ENCODE peak calls at places on chromosome 17, in seven cellular contexts. F is A549, I is dorsolateral prefrontal cortex, X is stomach, D is substantia nigra, H is lung, R is HCT116. B is an unnamed sample.

GRCh38 chr17:40555296-40556190 is 9.7 kb downstream of the CCR7 start:
- DNase-seq in R (no peak), I (peak), X (peak), D (no peak), H (no peak), F (no peak), B (no peak)

GRCh38 chr17:47871048-47871447 is 20.1 kb upstream of the SP6 start:
- DNase-seq in I (no peak), R (no peak), F (no peak), H (no peak), X (no peak), D (no peak), B (no peak)

GRCh38 chr17:51228177-51228576 is 31.7 kb downstream of the MBTD1 start:
- DNase-seq in D (no peak), F (no peak), H (no peak), I (no peak), R (no peak), X (no peak), B (no peak)

GRCh38 chr17:4900231-4901107 is 1.1 kb downstream of the C17orf107 start:
- DNase-seq in D (no peak), F (no peak), H (no peak), X (peak), I (no peak), R (no peak), B (no peak)

GRCh38 chr17:15240617-15241016 is 24.5 kb downstream of the PMP22 start:
- DNase-seq in I (no peak), D (no peak), H (no peak), X (no peak), R (no peak), F (no peak), B (no peak)

GRCh38 chr17:64599187-64599676 is 62.9 kb downstream of the SMURF2 start:
- DNase-seq in R (no peak), I (no peak), H (peak), X (peak), F (no peak), D (no peak), B (no peak)

GRCh38 chr17:73343168-73343634 is 31.4 kb upstream of the CDC42EP4 start:
- DNase-seq in D (peak), F (no peak), H (no peak), R (no peak), X (no peak), I (peak), B (peak)

GRCh38 chr17:28811594-28812135 is 30.9 kb downstream of the FAM222B start:
- DNase-seq in I (no peak), F (peak), D (no peak), H (no peak), R (peak), X (no peak), B (no peak)

GRCh38 chr17:27608330-27609230 is 22.4 kb upstream of the LGALS9 start:
- DNase-seq in D (no peak), R (no peak), X (no peak), H (no peak), I (no peak), F (peak), B (no peak)

GRCh38 chr17:57956311-57957119 is 1.3 kb upstream of the CUEDC1 start:
- DNase-seq in I (no peak), F (no peak), R (no peak), X (peak), D (no peak), H (no peak), B (no peak)

GRCh38 chr17:58875261-58875660 is 119.6 kb downstream of the PPM1E start:
- DNase-seq in R (no peak), X (no peak), H (no peak), F (no peak), D (no peak), I (no peak), B (no peak)

DNA sequence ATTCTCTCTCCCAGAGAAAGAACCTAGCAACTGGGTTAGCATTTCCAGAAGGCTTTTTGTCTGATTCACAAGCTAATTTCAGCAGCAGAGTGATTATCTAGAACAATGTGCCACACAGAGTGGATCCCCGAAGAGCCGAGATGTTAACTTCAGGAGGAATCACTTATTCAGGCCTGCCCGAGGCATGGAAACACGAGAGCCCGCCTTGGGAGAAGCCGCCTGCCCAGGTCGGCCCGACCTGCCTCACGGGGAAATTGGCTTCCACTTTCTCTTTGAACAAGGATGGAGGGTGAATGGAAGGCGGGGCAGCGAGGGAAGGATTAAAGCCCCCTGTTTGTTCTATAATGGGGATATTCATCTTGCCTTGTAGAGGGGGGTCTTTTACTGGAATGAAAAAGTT is 32.8 kb downstream of the NTN1 start:
- DNase-seq in R (no peak), X (no peak), I (no peak), H (no peak), D (no peak), F (no peak), B (no peak)
- H3K27ac ChIP-seq in R (no peak), X (no peak), I (no peak), H (no peak), D (no peak), F (no peak), B (no peak)

DNA sequence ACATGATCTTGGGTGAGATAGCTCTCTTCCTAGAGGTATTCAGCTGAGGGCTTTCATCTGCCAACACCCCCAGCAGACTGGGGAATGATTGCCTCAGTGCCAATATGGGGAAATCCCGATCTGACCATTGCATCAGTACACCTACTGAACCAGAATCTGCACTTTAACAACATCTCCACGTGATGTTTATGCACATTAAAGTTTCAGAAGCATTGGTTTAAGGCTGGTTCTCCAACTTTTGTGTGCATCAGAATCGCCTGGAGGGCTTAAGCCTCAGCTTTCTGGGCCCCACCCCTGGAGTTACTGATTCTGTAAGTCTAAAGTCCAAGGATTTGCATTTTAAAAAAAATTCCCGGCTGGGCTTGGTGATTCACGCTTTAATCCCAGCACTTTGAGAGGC is 123.6 kb upstream of the MED13 start:
- DNase-seq in R (no peak), D (no peak), F (peak), X (peak), H (no peak), I (no peak), B (no peak)
- H3K27ac ChIP-seq in R (no peak), D (no peak), F (peak), X (peak), H (no peak), I (no peak), B (no peak)

DNA sequence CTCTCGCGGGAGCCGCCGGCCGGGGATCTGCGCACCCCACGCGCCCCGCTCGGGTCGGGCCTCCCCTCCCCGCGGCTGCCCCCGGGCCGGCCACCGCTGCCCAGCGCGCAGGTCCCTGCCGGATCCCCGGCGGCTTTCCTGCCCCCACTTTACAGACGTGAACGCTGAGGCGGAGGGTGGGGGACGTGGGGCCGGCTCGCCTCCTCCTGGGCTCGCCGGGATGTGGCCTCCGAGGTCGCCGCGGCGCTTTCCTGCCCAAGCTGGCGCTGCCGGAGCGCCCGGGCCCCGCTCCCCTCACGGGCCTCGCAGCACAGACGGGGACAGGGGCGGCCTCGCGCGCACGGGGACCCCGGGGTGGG is 26.7 kb downstream of the RTN4RL1 start:
- DNase-seq in I (no peak), R (no peak), F (no peak), D (no peak), H (no peak), X (no peak), B (no peak)
- H3K27ac ChIP-seq in I (peak), R (no peak), F (peak), D (no peak), H (no peak), X (peak), B (no peak)

DNA sequence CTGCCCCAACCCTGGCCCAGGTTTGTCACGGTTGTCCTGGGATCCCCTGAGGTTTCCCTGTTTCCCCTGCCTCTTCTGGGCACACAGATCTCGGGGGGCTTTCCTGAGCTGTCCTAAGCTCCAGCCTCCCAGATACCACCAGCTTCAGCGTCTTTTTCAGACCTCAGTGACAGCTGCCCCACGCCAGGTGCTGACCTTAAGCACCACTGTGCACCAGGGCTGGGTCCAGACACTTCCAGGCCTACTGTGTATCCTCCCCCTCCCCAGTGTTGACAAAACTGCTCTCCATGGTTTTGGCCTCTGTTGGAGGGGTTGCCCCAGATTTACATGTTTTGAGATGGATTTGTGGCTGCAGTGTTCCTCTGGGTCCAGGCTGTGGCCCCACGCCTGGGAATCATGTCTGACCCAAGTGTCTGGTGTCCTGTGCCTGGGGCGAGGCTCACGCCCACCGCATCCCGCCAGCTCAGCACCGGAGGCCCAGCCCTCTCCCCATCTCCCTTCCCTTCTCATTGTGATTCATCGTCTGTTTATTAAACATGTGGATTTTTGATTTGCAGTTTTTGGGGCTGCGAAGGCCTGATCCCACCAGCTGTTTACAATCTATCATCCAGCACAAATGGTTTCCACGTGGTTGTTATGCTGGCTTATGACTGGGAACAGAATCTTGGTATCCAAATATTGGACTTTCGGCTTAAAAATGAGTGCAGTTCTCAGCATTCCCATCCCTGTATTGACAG is 82.1 kb downstream of the METRNL start:
- DNase-seq in R (no peak), F (no peak), I (no peak), D (no peak), H (peak), X (no peak), B (no peak)
- H3K27ac ChIP-seq in R (no peak), F (no peak), I (no peak), D (no peak), H (no peak), X (peak), B (no peak)

GRCh38 chr17:8409966-8410881 is 12.6 kb upstream of the RNF222 start:
- DNase-seq in X (peak), I (peak), F (peak), D (peak), R (peak), H (peak), B (peak)

GRCh38 chr17:8405499-8406016 is 7.9 kb upstream of the RNF222 start:
- DNase-seq in I (no peak), D (no peak), F (no peak), H (no peak), X (no peak), R (no peak), B (no peak)

GRCh38 chr17:8410882-8411238 is 13.2 kb upstream of the RNF222 start:
- DNase-seq in X (no peak), H (no peak), R (no peak), F (no peak), D (no peak), I (no peak), B (no peak)

GRCh38 chr17:8406174-8406573 is 8.5 kb upstream of the RNF222 start:
- DNase-seq in D (no peak), H (no peak), R (no peak), I (no peak), X (no peak), F (no peak), B (no peak)

GRCh38 chr17:8408371-8408770 is 10.7 kb upstream of the RNF222 start:
- DNase-seq in H (no peak), X (peak), F (peak), R (peak), I (no peak), D (no peak), B (no peak)
- H3K27ac ChIP-seq in H (no peak), X (no peak), F (no peak), R (peak), I (no peak), D (no peak), B (no peak)

DNA sequence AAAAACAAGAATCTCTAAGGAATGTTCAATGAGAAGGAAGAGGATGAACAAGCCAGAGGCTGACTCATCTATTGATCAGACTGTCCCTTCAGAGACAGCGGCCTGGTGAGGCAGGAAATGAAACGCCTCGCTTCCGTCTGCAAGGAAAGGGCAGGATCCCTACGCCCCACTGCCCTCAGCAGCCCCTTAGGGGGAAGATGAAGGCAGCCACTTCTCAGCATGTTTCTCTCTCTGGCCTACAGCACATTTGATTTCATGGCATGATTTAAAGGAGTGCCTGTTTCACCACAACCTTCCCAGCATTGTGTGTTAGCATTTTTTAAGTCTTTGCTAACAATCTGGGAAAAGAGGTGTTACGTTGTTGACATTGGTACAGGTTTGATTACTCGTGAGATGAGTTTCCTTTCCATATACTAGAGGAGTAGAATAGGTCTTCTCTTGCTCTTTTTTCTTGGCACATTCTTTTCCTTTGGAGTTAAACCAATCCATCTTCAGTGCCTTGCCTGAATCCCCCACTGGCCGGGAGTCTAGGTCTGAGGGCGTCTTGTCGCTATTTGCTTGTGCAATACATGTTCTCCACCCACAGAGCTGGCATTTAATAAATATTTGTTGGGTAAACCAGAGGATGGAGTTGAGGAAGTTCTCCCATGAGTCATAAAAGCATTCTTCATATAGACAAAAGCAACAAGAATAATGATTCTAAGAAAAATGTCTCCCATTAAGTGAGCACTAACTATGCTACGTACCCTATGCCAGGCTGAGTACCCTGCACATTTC is 47.4 kb downstream of the RBFOX3 start:
- DNase-seq in F (peak), X (no peak), R (peak), D (no peak), I (no peak), H (no peak), B (no peak)
- H3K27ac ChIP-seq in F (peak), X (no peak), R (peak), D (no peak), I (no peak), H (no peak), B (no peak)

GRCh38 chr17:13418891-13419290 is 182.8 kb downstream of the HS3ST3A1 start:
- DNase-seq in D (no peak), I (no peak), H (no peak), X (no peak), R (no peak), F (no peak), B (no peak)

GRCh38 chr17:13417551-13417950 is 184.2 kb downstream of the HS3ST3A1 start:
- DNase-seq in H (no peak), I (no peak), R (no peak), X (no peak), F (no peak), D (no peak), B (no peak)

GRCh38 chr17:13416748-13417363 is 184.9 kb downstream of the HS3ST3A1 start:
- DNase-seq in H (no peak), R (no peak), I (no peak), X (no peak), D (no peak), F (no peak), B (no peak)

GRCh38 chr17:13413001-13413400 is 188.7 kb downstream of the HS3ST3A1 start:
- DNase-seq in F (no peak), R (no peak), I (no peak), X (no peak), D (no peak), H (no peak), B (no peak)

GRCh38 chr17:13415877-13416416 is 185.8 kb downstream of the HS3ST3A1 start:
- DNase-seq in D (no peak), F (no peak), H (peak), R (peak), X (no peak), I (no peak), B (no peak)
- H3K27ac ChIP-seq in D (no peak), F (no peak), H (peak), R (no peak), X (no peak), I (no peak), B (no peak)

B was measured in caudate nucleus.